ENCODE peak calls at places on chromosomes 6 and 20, in ten cellular contexts. O, A, Y, X, U, H, W, V, I and G are unnamed samples.

GRCh38 chr6:170100046-170100445 is 190.8 kb downstream of the DLL1 start:
- DNase-seq in V (no peak), A (no peak), I (no peak), W (no peak), H (no peak), X (peak; percentile 23), Y (no peak), O (peak; percentile 28), U (no peak), G (no peak)

GRCh38 chr20:63139369-63139768 is 76.6 kb downstream of the YTHDF1 start:
- DNase-seq in X (no peak), W (no peak), O (no peak), A (no peak), Y (no peak), U (no peak), I (no peak), V (no peak), H (no peak), G (no peak)

GRCh38 chr6:117908246-117909107 is 1.4 kb downstream of the SLC35F1 start:
- DNase-seq in A (no peak), U (no peak), O (no peak), Y (peak; percentile 28), I (no peak), W (no peak), H (no peak), V (no peak), X (no peak), G (no peak)

GRCh38 chr6:34112102-34112501 is 33.8 kb downstream of the GRM4 start:
- DNase-seq in H (no peak), Y (no peak), V (no peak), I (no peak), U (no peak), X (no peak), W (no peak), A (no peak), O (no peak), G (no peak)

GRCh38 chr6:131366223-131366622 is 206.8 kb upstream of the ARG1 start:
- DNase-seq in U (no peak), V (no peak), I (no peak), A (no peak), O (no peak), X (no peak), W (no peak), H (no peak), Y (no peak), G (no peak)

GRCh38 chr6:37168809-37169457 is 1.0 kb upstream of the PIM1 start:
- DNase-seq in U (no peak), A (no peak), H (no peak), I (peak; percentile 43), X (no peak), O (no peak), W (no peak), Y (no peak), V (no peak), G (no peak)

GRCh38 chr20:32142991-32143390 is 33.5 kb downstream of the TM9SF4 start:
- DNase-seq in X (no peak), H (no peak), W (no peak), V (no peak), Y (no peak), A (no peak), I (no peak), O (no peak), U (no peak), G (no peak)

GRCh38 chr6:10268661-10269060 is 146.2 kb downstream of the TFAP2A start:
- DNase-seq in W (no peak), I (no peak), X (peak; percentile 50), U (no peak), A (no peak), H (no peak), O (no peak), Y (no peak), V (no peak), G (no peak)

GRCh38 chr20:58900292-58900931 is 47.9 kb downstream of the GNAS start:
- DNase-seq in O (no peak), Y (no peak), V (no peak), X (no peak), I (no peak), H (no peak), U (no peak), A (no peak), W (no peak), G (no peak)

GRCh38 chr6:151284012-151284411 is 44.2 kb downstream of the AKAP12 start:
- DNase-seq in A (no peak), V (no peak), U (no peak), Y (no peak), H (no peak), W (no peak), O (no peak), X (no peak), I (no peak), G (no peak)

GRCh38 chr6:53647437-53648094 is 18.0 kb downstream of the KLHL31 start:
- DNase-seq in V (no peak), A (no peak), H (peak; percentile 5), Y (no peak), W (no peak), I (no peak), O (peak; percentile 51), X (no peak), U (no peak), G (peak; percentile 24)

GRCh38 chr6:112877134-112878100 is 530.3 kb downstream of the RFPL4B start:
- DNase-seq in H (no peak), U (peak; percentile 67), V (no peak), I (no peak), A (peak; percentile 77), W (peak; percentile 78), O (no peak), Y (no peak), X (no peak), G (no peak)

GRCh38 chr6:56021943-56022342 is 146.6 kb upstream of the BMP5 start:
- DNase-seq in V (no peak), O (no peak), Y (no peak), A (no peak), H (no peak), W (no peak), I (no peak), X (no peak), U (no peak), G (no peak)
- TF ChIP-seq CTCF in V (no peak), O (no peak), Y (no peak), A (peak; percentile 32), H (peak; percentile 14), W (peak; percentile 61), I (no peak), X (peak; percentile 44), U (no peak), G (no peak)

GRCh38 chr6:13712485-13712990 is 903 bp upstream of the RANBP9 start:
- DNase-seq in W (no peak), V (no peak), Y (no peak), A (no peak), H (no peak), O (no peak), U (no peak), I (no peak), X (no peak), G (no peak)
- TF ChIP-seq CTCF in W (no peak), V (no peak), Y (no peak), A (no peak), H (no peak), O (no peak), U (no peak), I (no peak), X (no peak), G (no peak)

DNA sequence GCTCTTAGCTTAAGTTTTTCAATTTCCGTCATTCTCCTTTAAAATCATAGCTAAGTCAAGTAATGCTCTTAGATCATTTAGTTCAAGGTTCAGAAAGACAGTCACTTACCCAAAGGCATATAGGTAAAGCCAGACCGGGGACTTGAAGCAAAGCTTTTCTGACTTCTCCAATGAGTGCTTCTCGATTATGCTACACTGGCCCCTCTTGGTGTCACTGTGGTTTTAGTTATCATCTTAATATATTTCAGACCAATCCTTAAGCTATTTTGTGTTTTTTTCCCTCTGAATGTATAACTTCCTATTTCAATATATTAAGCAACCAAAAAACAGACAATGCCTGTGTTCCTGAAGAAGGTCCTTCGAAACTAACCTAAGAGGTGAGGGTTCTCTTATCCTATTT is 3.8 kb downstream of the PRDM1 start:
- DNase-seq in V (no peak), I (no peak), H (no peak), X (no peak), A (no peak), U (no peak), Y (no peak), O (no peak), W (no peak), G (no peak)
- TF ChIP-seq CTCF in V (no peak), I (no peak), H (peak; percentile 37), X (peak; percentile 18), A (peak; percentile 24), U (peak; percentile 21), Y (no peak), O (peak; percentile 25), W (peak; percentile 27), G (no peak)

GRCh38 chr6:108363113-108363512 is 68.3 kb downstream of the AFG1L start:
- DNase-seq in X (no peak), Y (no peak), H (no peak), W (no peak), U (no peak), I (no peak), O (no peak), A (no peak), V (no peak), G (no peak)

GRCh38 chr6:108361312-108361932 is 66.6 kb downstream of the AFG1L start:
- DNase-seq in X (no peak), Y (no peak), H (no peak), W (no peak), O (no peak), V (no peak), A (no peak), I (no peak), U (no peak), G (no peak)

GRCh38 chr6:108362455-108362854 is 67.6 kb downstream of the AFG1L start:
- DNase-seq in V (no peak), O (no peak), Y (no peak), X (no peak), U (no peak), H (no peak), I (no peak), A (no peak), W (no peak), G (no peak)

GRCh38 chr6:108360919-108361311 is 66.1 kb downstream of the AFG1L start:
- DNase-seq in U (no peak), O (no peak), Y (no peak), H (no peak), I (no peak), W (no peak), V (no peak), A (no peak), X (no peak), G (no peak)

DNA sequence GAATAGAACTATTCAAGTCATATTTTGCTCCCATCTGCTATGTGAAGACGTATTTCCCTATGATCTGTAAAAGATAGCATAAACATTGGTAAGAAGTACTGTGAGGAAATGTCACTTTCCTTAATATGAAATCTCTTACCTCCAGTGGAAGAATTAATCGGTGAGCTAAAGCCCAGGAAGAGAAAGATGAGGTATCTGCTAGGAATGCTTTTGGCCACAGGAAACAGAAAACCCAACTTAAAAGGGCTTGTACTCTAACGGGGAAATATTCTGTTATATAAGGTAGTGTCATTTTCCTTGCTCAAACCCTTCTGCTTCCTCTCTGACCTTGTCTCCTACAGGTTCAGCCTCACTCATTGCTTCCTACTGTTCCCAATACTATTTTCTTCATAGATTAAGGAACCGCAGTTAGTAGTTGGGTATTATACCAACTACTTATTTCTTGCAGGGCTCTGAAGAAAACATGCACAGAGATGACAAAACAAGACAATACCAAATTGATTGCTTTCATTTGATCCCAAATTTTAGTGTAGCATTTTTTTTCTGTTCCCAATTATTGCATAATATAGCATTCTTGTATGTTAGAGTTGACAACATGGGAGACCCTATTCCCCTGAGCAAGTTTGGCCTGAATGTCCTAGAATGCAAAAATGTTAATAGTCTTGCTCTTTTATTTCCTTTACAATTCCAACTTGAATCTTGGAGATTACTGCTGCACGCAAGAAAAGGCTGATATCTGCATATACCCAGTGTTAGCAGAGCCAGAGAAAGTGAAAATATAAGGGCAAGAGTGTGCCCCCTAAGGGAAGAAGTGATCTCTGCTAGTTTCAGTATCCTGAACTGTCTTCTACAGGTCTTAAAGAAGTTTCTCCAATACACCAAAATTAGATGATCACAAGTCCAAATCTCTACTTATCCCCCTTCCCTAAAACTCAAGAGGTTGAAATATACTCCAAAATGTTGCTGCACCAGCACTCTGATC is 65.3 kb downstream of the AFG1L start:
- DNase-seq in U (no peak), I (no peak), Y (no peak), X (no peak), V (no peak), O (no peak), W (no peak), A (no peak), H (no peak), G (no peak)
- TF ChIP-seq CTCF in U (peak; percentile 11), I (no peak), Y (no peak), X (peak; percentile 52), V (no peak), O (no peak), W (no peak), A (no peak), H (peak; percentile 32), G (no peak)